ENCODE peak calls at places on chromosomes 16 and 17, in seven cellular contexts. O, V, D, A, F, C and W are unnamed samples.

GRCh38 chr16:50616883-50617629 is 64.1 kb downstream of the SNX20 start:
- DNase-seq in O (no peak), V (no peak), D (no peak), A (no peak), F (no peak), C (no peak), W (no peak)

GRCh38 chr17:50144346-50144745 is 6.1 kb downstream of the PPP1R9B start:
- DNase-seq in O (no peak), V (no peak), D (no peak), A (no peak), F (no peak), C (no peak), W (no peak)

GRCh38 chr17:59851431-59852375 is 41.0 kb downstream of the TUBD1 start:
- DNase-seq in O (no peak), V (no peak), D (peak), A (no peak), F (no peak), C (no peak), W (no peak)

GRCh38 chr17:45722161-45722560 is 62.0 kb upstream of the CRHR1 start:
- DNase-seq in O (no peak), V (peak), D (no peak), A (no peak), F (peak), C (peak), W (peak)

GRCh38 chr16:74743668-74744299 is 30.8 kb downstream of the FA2H start:
- DNase-seq in O (no peak), V (no peak), D (peak), A (no peak), F (no peak), C (no peak), W (no peak)

GRCh38 chr17:39114744-39115534 is 36.5 kb downstream of the PLXDC1 start:
- DNase-seq in O (no peak), V (no peak), D (no peak), A (no peak), F (no peak), C (no peak), W (no peak)

GRCh38 chr16:85422374-85423185 is 190.5 kb upstream of the GSE1 start:
- DNase-seq in O (no peak), V (no peak), D (no peak), A (peak), F (peak), C (peak), W (peak)

GRCh38 chr17:8311131-8311790 is 1.2 kb downstream of the ARHGEF15 start:
- DNase-seq in O (no peak), V (no peak), D (no peak), A (peak), F (no peak), C (no peak), W (no peak)

GRCh38 chr16:77414752-77415231 is 20.0 kb downstream of the ADAMTS18 start:
- DNase-seq in O (no peak), V (no peak), D (peak), A (no peak), F (no peak), C (no peak), W (no peak)

GRCh38 chr16:1989209-1989825 is 453 bp upstream of the SYNGR3 start:
- DNase-seq in O (no peak), V (no peak), D (no peak), A (no peak), F (no peak), C (peak), W (no peak)

GRCh38 chr16:4350787-4351659 is at the start of gene PAM16:
- DNase-seq in O (peak), V (peak), D (peak), A (peak), F (peak), C (peak), W (peak)

GRCh38 chr17:73304971-73305786 is 6.6 kb downstream of the CDC42EP4 start:
- DNase-seq in O (no peak), V (no peak), D (peak), A (peak), F (no peak), C (peak), W (peak)

GRCh38 chr17:6940186-6940649 is 55.6 kb upstream of the ALOX12 start:
- DNase-seq in O (no peak), V (peak), D (no peak), A (no peak), F (no peak), C (no peak), W (no peak)

GRCh38 chr16:68400083-68400923 is 48.0 kb downstream of the SMPD3 start:
- DNase-seq in O (no peak), V (no peak), D (no peak), A (no peak), F (no peak), C (no peak), W (no peak)

GRCh38 chr17:62718420-62718819 is 89.7 kb downstream of the MARCHF10 start:
- DNase-seq in O (no peak), V (no peak), D (peak), A (no peak), F (no peak), C (no peak), W (no peak)

GRCh38 chr16:53768167-53768566 is 64.2 kb downstream of the FTO start:
- DNase-seq in O (no peak), V (no peak), D (no peak), A (no peak), F (no peak), C (no peak), W (no peak)

GRCh38 chr17:27460196-27460725 is 4.0 kb downstream of the KSR1 start:
- DNase-seq in O (no peak), V (no peak), D (no peak), A (no peak), F (no peak), C (no peak), W (no peak)

GRCh38 chr17:76640550-76641380 is 2.8 kb downstream of the ST6GALNAC1 start:
- DNase-seq in O (no peak), V (no peak), D (no peak), A (no peak), F (no peak), C (no peak), W (no peak)

GRCh38 chr17:969767-970387 is 9.7 kb downstream of the NXN start:
- DNase-seq in O (no peak), V (peak), D (no peak), A (no peak), F (no peak), C (peak), W (no peak)

GRCh38 chr16:8583199-8583598 is 7.1 kb downstream of the TMEM114 start:
- DNase-seq in O (no peak), V (no peak), D (peak), A (no peak), F (no peak), C (no peak), W (no peak)

GRCh38 chr16:28980929-28981328 is 3.9 kb upstream of the LAT start:
- DNase-seq in O (no peak), V (no peak), D (no peak), A (no peak), F (no peak), C (no peak), W (no peak)
- TF ChIP-seq CTCF in O (no peak), V (no peak), D (no peak), A (no peak), F (no peak), C (no peak), W (no peak)

GRCh38 chr16:3059041-3059722 is 6.3 kb upstream of the IL32 start:
- DNase-seq in O (peak), V (peak), D (peak), A (peak), F (peak), C (peak), W (peak)

GRCh38 chr16:3057181-3058166 is 8.0 kb upstream of the IL32 start:
- DNase-seq in O (no peak), V (no peak), D (no peak), A (no peak), F (no peak), C (no peak), W (no peak)

GRCh38 chr16:3059723-3060242 is 5.7 kb upstream of the IL32 start:
- DNase-seq in O (no peak), V (no peak), D (no peak), A (no peak), F (no peak), C (no peak), W (no peak)

GRCh38 chr16:3056336-3057180 is 8.9 kb upstream of the IL32 start:
- DNase-seq in O (no peak), V (no peak), D (no peak), A (no peak), F (no peak), C (no peak), W (no peak)

GRCh38 chr16:3058173-3059030 is 7.0 kb upstream of the IL32 start:
- DNase-seq in O (peak), V (peak), D (no peak), A (peak), F (no peak), C (peak), W (peak)
- TF ChIP-seq CTCF in O (no peak), V (no peak), D (peak), A (no peak), F (no peak), C (no peak), W (no peak)

DNA sequence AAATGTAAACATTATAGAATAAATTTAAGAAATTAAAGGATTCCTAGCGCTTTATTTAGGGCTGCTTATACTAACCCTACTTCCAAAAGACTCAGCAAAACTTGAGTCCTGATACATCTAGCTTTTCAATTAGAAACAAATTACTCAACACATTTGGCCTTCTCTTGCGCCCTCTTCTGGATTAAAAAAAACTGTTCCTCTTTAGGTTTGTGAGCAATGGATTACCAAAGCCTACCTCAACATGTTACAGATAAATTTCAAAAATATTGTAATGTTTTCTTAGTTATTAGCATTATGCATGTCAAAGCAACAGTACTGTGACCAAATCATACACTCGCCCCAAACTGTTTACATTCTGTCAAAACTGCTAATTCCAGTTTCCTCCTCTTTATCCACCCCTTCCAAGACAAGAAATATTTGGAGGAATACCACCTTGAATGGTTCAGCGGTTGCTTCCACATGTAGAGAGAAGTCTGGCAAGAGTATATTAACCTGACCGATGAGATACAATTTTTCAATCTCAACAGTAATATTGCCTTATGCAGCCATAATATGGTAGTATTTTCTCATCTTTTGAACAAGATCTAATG is 2.7 kb downstream of the NUFIP2 start:
- DNase-seq in O (no peak), V (peak), D (peak), A (no peak), F (peak), C (peak), W (no peak)
- TF ChIP-seq CTCF in O (peak), V (peak), D (peak), A (peak), F (peak), C (peak), W (peak)

GRCh38 chr17:43353364-43353763 is 45.4 kb upstream of the ARL4D start:
- DNase-seq in O (no peak), V (no peak), D (no peak), A (no peak), F (no peak), C (no peak), W (no peak)

GRCh38 chr17:43351686-43352085 is 47.1 kb upstream of the ARL4D start:
- DNase-seq in O (no peak), V (no peak), D (no peak), A (no peak), F (no peak), C (no peak), W (no peak)

GRCh38 chr17:43350888-43351361 is 47.9 kb upstream of the ARL4D start:
- DNase-seq in O (no peak), V (no peak), D (no peak), A (no peak), F (no peak), C (no peak), W (no peak)

GRCh38 chr17:43352579-43352978 is 46.2 kb upstream of the ARL4D start:
- DNase-seq in O (no peak), V (no peak), D (no peak), A (no peak), F (no peak), C (no peak), W (no peak)

DNA sequence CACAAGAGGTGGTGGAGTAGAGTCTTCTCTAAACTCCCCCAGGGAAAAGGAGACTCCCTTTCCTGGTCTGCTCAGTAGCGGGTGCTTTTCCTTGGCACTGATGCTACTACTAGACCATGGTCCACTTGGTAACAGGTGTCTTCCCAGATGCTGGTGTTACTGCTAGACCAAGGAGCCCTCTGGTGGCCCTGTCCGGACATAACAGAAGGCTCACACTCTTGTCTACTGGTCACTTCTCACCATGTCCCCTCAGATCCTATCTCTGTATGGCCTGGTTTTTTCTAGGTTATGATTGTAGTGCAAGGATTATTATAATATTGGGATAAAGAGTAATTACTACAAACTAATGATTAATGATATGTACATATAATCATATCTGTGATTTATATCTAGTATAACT is 49.7 kb upstream of the ARL4D start:
- DNase-seq in O (no peak), V (no peak), D (no peak), A (no peak), F (no peak), C (no peak), W (no peak)
- TF ChIP-seq CTCF in O (no peak), V (no peak), D (peak), A (no peak), F (peak), C (no peak), W (no peak)

GRCh38 chr17:18041776-18042175 is 2.6 kb downstream of the GID4 start:
- DNase-seq in O (no peak), V (no peak), D (no peak), A (no peak), F (no peak), C (no peak), W (no peak)

GRCh38 chr17:18044609-18045008 is 5.4 kb downstream of the GID4 start:
- DNase-seq in O (no peak), V (no peak), D (no peak), A (no peak), F (no peak), C (no peak), W (no peak)

GRCh38 chr17:18043491-18043890 is 4.3 kb downstream of the GID4 start:
- DNase-seq in O (no peak), V (no peak), D (no peak), A (no peak), F (no peak), C (no peak), W (no peak)

GRCh38 chr17:18040287-18040858 is 1.2 kb downstream of the GID4 start:
- DNase-seq in O (no peak), V (no peak), D (no peak), A (no peak), F (no peak), C (peak), W (no peak)

GRCh38 chr17:18042969-18043368 is 3.8 kb downstream of the GID4 start:
- DNase-seq in O (no peak), V (no peak), D (no peak), A (no peak), F (no peak), C (no peak), W (no peak)
- TF ChIP-seq CTCF in O (no peak), V (no peak), D (no peak), A (no peak), F (no peak), C (no peak), W (no peak)

DNA sequence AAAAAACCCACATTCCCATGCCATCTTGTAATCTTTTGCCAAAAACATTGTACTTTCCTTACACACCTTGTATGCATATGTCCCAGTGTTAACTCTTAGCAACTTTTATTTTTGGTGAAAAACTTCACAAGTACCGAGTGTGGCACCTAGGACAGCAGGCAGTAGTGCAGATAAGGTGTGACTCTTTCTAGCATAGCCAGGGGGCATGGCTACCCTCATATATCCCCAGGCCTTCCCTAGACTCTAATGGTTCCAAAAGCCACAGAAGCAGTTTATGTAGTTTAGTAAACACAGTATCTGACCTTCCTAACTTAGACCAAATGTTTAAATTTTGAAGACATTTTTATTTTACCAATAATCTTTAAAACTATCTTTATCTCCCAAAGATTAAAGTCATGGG is 20.5 kb upstream of the MILR1 start:
- DNase-seq in O (no peak), V (no peak), D (no peak), A (no peak), F (no peak), C (no peak), W (no peak)
- TF ChIP-seq CTCF in O (no peak), V (no peak), D (no peak), A (no peak), F (no peak), C (no peak), W (no peak)

DNA sequence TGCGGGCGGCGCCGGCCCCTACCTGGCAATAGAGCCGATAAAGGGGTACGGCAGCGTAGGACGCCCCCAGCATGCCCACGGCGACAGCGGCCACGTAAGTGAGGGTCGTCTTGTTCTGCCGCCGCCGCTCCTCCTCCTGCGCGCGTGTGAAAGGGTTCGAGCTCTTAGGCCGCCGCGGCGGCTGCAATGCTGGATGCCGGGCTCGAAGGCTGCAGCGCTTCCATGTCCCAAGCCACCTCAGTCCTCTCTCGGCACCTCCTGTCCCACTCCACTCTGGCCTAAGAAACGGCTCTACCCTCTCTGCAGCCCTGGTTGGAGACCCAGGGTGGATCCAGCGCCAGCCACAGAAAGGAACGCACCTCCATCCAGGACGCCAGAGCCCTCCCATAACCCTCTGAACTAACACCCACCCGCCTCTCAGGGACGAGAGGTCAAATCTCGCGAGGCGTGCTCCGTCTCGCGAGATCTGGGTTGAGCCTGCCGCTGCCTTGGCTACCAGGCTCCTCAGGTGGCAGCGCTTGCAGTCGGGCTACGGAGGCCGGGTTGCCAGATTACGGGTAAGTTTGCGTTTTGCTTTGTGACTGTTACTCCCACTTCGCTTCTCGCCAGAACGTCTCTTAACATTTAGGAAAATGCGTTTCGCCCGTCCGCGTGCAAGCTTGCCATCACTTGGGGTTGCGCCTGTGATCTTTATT is at the start of the genes COX11 and STXBP4:
- DNase-seq in O (peak), V (peak), D (peak), A (peak), F (peak), C (peak), W (peak)
- TF ChIP-seq CTCF in O (no peak), V (peak), D (peak), A (peak), F (peak), C (peak), W (no peak)